ENCODE peak calls at places on chromosome 3, in four cellular contexts. K, R, C and T are unnamed samples.

GRCh38 chr3:80770106-80771079 is 991.1 kb downstream of the GBE1 start:
- DNase-seq in K (no peak), R (no peak), C (peak; percentile 43), T (no peak)

GRCh38 chr3:32392530-32393302 is 1.1 kb downstream of the CMTM7 start:
- DNase-seq in K (no peak), R (peak; percentile 76), C (no peak), T (no peak)

GRCh38 chr3:33096103-33096868 is 660 bp downstream of the GLB1 start:
- DNase-seq in K (peak; percentile 36), R (peak; percentile 88), C (peak; percentile 93), T (peak; percentile 61)

GRCh38 chr3:171777608-171777995 is 32.7 kb downstream of the PLD1 start:
- DNase-seq in K (no peak), R (no peak), C (no peak), T (no peak)

GRCh38 chr3:71226565-71227281 is 356.8 kb downstream of the FOXP1 start:
- DNase-seq in K (peak; percentile 72), R (no peak), C (no peak), T (no peak)

GRCh38 chr3:150545419-150546225 is 674 bp downstream of the SERP1 start:
- DNase-seq in K (peak; percentile 41), R (no peak), C (no peak), T (peak; percentile 21)

GRCh38 chr3:141460097-141460704 is 26.6 kb upstream of the RASA2 start:
- DNase-seq in K (peak; percentile 84), R (peak; percentile 88), C (peak; percentile 89), T (peak; percentile 92)

GRCh38 chr3:97138914-97139541 is 324.6 kb downstream of the EPHA6 start:
- DNase-seq in K (no peak), R (no peak), C (no peak), T (no peak)

GRCh38 chr3:30443756-30444673 is 162.4 kb upstream of the TGFBR2 start:
- DNase-seq in K (no peak), R (no peak), C (no peak), T (no peak)

GRCh38 chr3:122416966-122417365 is 1.1 kb upstream of the WDR5B start:
- DNase-seq in K (no peak), R (no peak), C (no peak), T (no peak)
- H3K27ac ChIP-seq in K (peak overlapping the region; percentile 91), R (peak overlapping the region; percentile 92), C (peak overlapping the region; percentile 92), T (no peak overlapping the region)

DNA sequence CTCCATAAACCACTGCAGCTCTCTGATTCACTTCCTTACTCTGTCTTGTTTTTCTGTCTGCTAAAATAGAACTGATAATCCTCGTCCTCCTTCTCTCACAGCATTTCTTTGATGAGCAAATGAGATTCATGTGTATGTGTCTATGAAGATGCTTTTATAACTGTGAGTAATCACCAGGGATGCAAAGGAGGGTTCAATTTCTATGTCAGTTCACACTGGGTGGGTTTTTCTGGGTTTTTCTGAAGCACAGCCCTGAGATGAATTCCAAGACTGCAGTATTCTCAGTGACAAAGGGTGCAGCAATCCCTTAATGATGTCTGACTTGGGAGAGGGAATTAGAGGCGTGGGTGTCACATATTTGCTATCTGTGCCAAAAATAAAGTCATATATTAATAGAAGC is 746.7 kb upstream of the CFAP20DC start:
- DNase-seq in K (no peak), R (no peak), C (no peak), T (no peak)
- TF ChIP-seq CTCF in K (no peak), R (no peak), C (no peak), T (no peak)

GRCh38 chr3:188206787-188207186 is 52.8 kb downstream of the LPP start:
- DNase-seq in K (no peak), R (no peak), C (no peak), T (no peak)

GRCh38 chr3:188204516-188204915 is 50.6 kb downstream of the LPP start:
- DNase-seq in K (no peak), R (no peak), C (no peak), T (no peak)

GRCh38 chr3:188208751-188209433 is 54.9 kb downstream of the LPP start:
- DNase-seq in K (no peak), R (no peak), C (no peak), T (no peak)

GRCh38 chr3:188207941-188208750 is 54.2 kb downstream of the LPP start:
- DNase-seq in K (no peak), R (no peak), C (no peak), T (no peak)

GRCh38 chr3:188205992-188206416 is 52.0 kb downstream of the LPP start:
- DNase-seq in K (no peak), R (no peak), C (no peak), T (no peak)
- H3K27ac ChIP-seq in K (no peak overlapping the region), R (no peak overlapping the region), C (no peak overlapping the region), T (no peak overlapping the region)

GRCh38 chr3:16808393-16809107 is 76.2 kb upstream of the PLCL2 start:
- DNase-seq in K (no peak), R (no peak), C (no peak), T (no peak)
- TF ChIP-seq CTCF in K (no peak), R (no peak), C (no peak), T (no peak)